ENCODE peak calls at places on chromosomes 13 and 19, in six cellular contexts. One of them, this sample, is unnamed.

GRCh38 chr19:55681131-55682087 is 6.4 kb downstream of the EPN1 start:
- DNase-seq in stimulated activated CD8-positive, alpha-beta memory T cell treated with anti-CD3 and anti-CD28 coated beads, Interleukin-15, amount 100 ng/mL, for 24 hours: no peak
- DNase-seq in AG10803: peak; percentile 15
- DNase-seq in transverse colon: no peak
- DNase-seq in HCEC 1CT: no peak
- DNase-seq in stimulated activated CD4-positive, alpha-beta T cell treated with anti-CD3 and anti-CD28 coated beads, Interleukin-4, amount 100 ng/mL, for 24 hours: no peak
- DNase-seq in this sample: no peak

GRCh38 chr13:113157929-113158747 is at the start of gene PROZ:
- DNase-seq in AG10803: no peak
- DNase-seq in transverse colon: no peak
- DNase-seq in HCEC 1CT: no peak
- DNase-seq in stimulated activated CD4-positive, alpha-beta T cell treated with anti-CD3 and anti-CD28 coated beads, Interleukin-4, amount 100 ng/mL, for 24 hours: no peak
- DNase-seq in stimulated activated CD8-positive, alpha-beta memory T cell treated with anti-CD3 and anti-CD28 coated beads, Interleukin-15, amount 100 ng/mL, for 24 hours: no peak
- DNase-seq in this sample: no peak

GRCh38 chr19:12872941-12873890 is 8.0 kb downstream of the DNASE2 start:
- DNase-seq in stimulated activated CD8-positive, alpha-beta memory T cell treated with anti-CD3 and anti-CD28 coated beads, Interleukin-15, amount 100 ng/mL, for 24 hours: no peak
- DNase-seq in stimulated activated CD4-positive, alpha-beta T cell treated with anti-CD3 and anti-CD28 coated beads, Interleukin-4, amount 100 ng/mL, for 24 hours: peak; percentile 50
- DNase-seq in AG10803: peak; percentile 30
- DNase-seq in HCEC 1CT: no peak
- DNase-seq in transverse colon: peak; percentile 66
- DNase-seq in this sample: no peak

GRCh38 chr19:53424968-53425597 is 6.7 kb upstream of the ZNF761 start:
- DNase-seq in transverse colon: peak; percentile 71
- DNase-seq in stimulated activated CD4-positive, alpha-beta T cell treated with anti-CD3 and anti-CD28 coated beads, Interleukin-4, amount 100 ng/mL, for 24 hours: peak; percentile 74
- DNase-seq in HCEC 1CT: peak; percentile 3
- DNase-seq in AG10803: peak; percentile 63
- DNase-seq in stimulated activated CD8-positive, alpha-beta memory T cell treated with anti-CD3 and anti-CD28 coated beads, Interleukin-15, amount 100 ng/mL, for 24 hours: peak; percentile 43
- DNase-seq in this sample: peak; percentile 82

GRCh38 chr19:14059093-14059480 is 2.8 kb downstream of the PALM3 start:
- DNase-seq in HCEC 1CT: no peak
- DNase-seq in transverse colon: peak; percentile 28
- DNase-seq in stimulated activated CD8-positive, alpha-beta memory T cell treated with anti-CD3 and anti-CD28 coated beads, Interleukin-15, amount 100 ng/mL, for 24 hours: peak; percentile 27
- DNase-seq in stimulated activated CD4-positive, alpha-beta T cell treated with anti-CD3 and anti-CD28 coated beads, Interleukin-4, amount 100 ng/mL, for 24 hours: peak; percentile 52
- DNase-seq in AG10803: no peak
- DNase-seq in this sample: no peak

GRCh38 chr19:54305141-54305540 is 7.8 kb downstream of the LILRA5 start:
- DNase-seq in stimulated activated CD8-positive, alpha-beta memory T cell treated with anti-CD3 and anti-CD28 coated beads, Interleukin-15, amount 100 ng/mL, for 24 hours: no peak
- DNase-seq in AG10803: no peak
- DNase-seq in transverse colon: no peak
- DNase-seq in HCEC 1CT: no peak
- DNase-seq in stimulated activated CD4-positive, alpha-beta T cell treated with anti-CD3 and anti-CD28 coated beads, Interleukin-4, amount 100 ng/mL, for 24 hours: no peak
- DNase-seq in this sample: no peak

GRCh38 chr13:50626031-50626643 is 217.4 kb downstream of the DLEU7 start:
- DNase-seq in stimulated activated CD8-positive, alpha-beta memory T cell treated with anti-CD3 and anti-CD28 coated beads, Interleukin-15, amount 100 ng/mL, for 24 hours: no peak
- DNase-seq in transverse colon: no peak
- DNase-seq in HCEC 1CT: no peak
- DNase-seq in stimulated activated CD4-positive, alpha-beta T cell treated with anti-CD3 and anti-CD28 coated beads, Interleukin-4, amount 100 ng/mL, for 24 hours: no peak
- DNase-seq in AG10803: peak; percentile 78
- DNase-seq in this sample: no peak

GRCh38 chr19:42386974-42387707 is 3.0 kb downstream of the CNFN start:
- DNase-seq in AG10803: peak; percentile 40
- DNase-seq in HCEC 1CT: peak; percentile 37
- DNase-seq in stimulated activated CD8-positive, alpha-beta memory T cell treated with anti-CD3 and anti-CD28 coated beads, Interleukin-15, amount 100 ng/mL, for 24 hours: peak; percentile 37
- DNase-seq in stimulated activated CD4-positive, alpha-beta T cell treated with anti-CD3 and anti-CD28 coated beads, Interleukin-4, amount 100 ng/mL, for 24 hours: peak; percentile 67
- DNase-seq in transverse colon: peak; percentile 86
- DNase-seq in this sample: peak; percentile 81

GRCh38 chr13:106393776-106394175 is 141.7 kb downstream of the EFNB2 start:
- DNase-seq in HCEC 1CT: peak; percentile 9
- DNase-seq in AG10803: no peak
- DNase-seq in transverse colon: no peak
- DNase-seq in stimulated activated CD4-positive, alpha-beta T cell treated with anti-CD3 and anti-CD28 coated beads, Interleukin-4, amount 100 ng/mL, for 24 hours: no peak
- DNase-seq in stimulated activated CD8-positive, alpha-beta memory T cell treated with anti-CD3 and anti-CD28 coated beads, Interleukin-15, amount 100 ng/mL, for 24 hours: no peak
- DNase-seq in this sample: no peak

GRCh38 chr19:37954421-37954874 is 47.4 kb downstream of the SIPA1L3 start:
- DNase-seq in transverse colon: peak; percentile 47
- DNase-seq in AG10803: no peak
- DNase-seq in stimulated activated CD4-positive, alpha-beta T cell treated with anti-CD3 and anti-CD28 coated beads, Interleukin-4, amount 100 ng/mL, for 24 hours: no peak
- DNase-seq in stimulated activated CD8-positive, alpha-beta memory T cell treated with anti-CD3 and anti-CD28 coated beads, Interleukin-15, amount 100 ng/mL, for 24 hours: no peak
- DNase-seq in HCEC 1CT: no peak
- DNase-seq in this sample: peak; percentile 25

GRCh38 chr13:41420146-41420545 is 37.2 kb upstream of the RGCC start:
- DNase-seq in transverse colon: no peak
- DNase-seq in stimulated activated CD4-positive, alpha-beta T cell treated with anti-CD3 and anti-CD28 coated beads, Interleukin-4, amount 100 ng/mL, for 24 hours: no peak
- DNase-seq in HCEC 1CT: no peak
- DNase-seq in AG10803: no peak
- DNase-seq in stimulated activated CD8-positive, alpha-beta memory T cell treated with anti-CD3 and anti-CD28 coated beads, Interleukin-15, amount 100 ng/mL, for 24 hours: no peak
- DNase-seq in this sample: no peak

GRCh38 chr13:67076378-67076777 is 153.8 kb downstream of the PCDH9 start:
- DNase-seq in stimulated activated CD8-positive, alpha-beta memory T cell treated with anti-CD3 and anti-CD28 coated beads, Interleukin-15, amount 100 ng/mL, for 24 hours: no peak
- DNase-seq in HCEC 1CT: no peak
- DNase-seq in AG10803: no peak
- DNase-seq in transverse colon: no peak
- DNase-seq in stimulated activated CD4-positive, alpha-beta T cell treated with anti-CD3 and anti-CD28 coated beads, Interleukin-4, amount 100 ng/mL, for 24 hours: no peak
- DNase-seq in this sample: no peak

GRCh38 chr19:16394681-16395375 is 70.2 kb downstream of the KLF2 start:
- DNase-seq in stimulated activated CD8-positive, alpha-beta memory T cell treated with anti-CD3 and anti-CD28 coated beads, Interleukin-15, amount 100 ng/mL, for 24 hours: no peak
- DNase-seq in AG10803: peak; percentile 26
- DNase-seq in stimulated activated CD4-positive, alpha-beta T cell treated with anti-CD3 and anti-CD28 coated beads, Interleukin-4, amount 100 ng/mL, for 24 hours: no peak
- DNase-seq in HCEC 1CT: no peak
- DNase-seq in transverse colon: no peak
- DNase-seq in this sample: no peak

GRCh38 chr19:14686411-14686810 is 3.4 kb upstream of the ZNF333 start:
- DNase-seq in HCEC 1CT: peak; percentile 25
- DNase-seq in stimulated activated CD8-positive, alpha-beta memory T cell treated with anti-CD3 and anti-CD28 coated beads, Interleukin-15, amount 100 ng/mL, for 24 hours: no peak
- DNase-seq in AG10803: peak; percentile 3
- DNase-seq in transverse colon: peak; percentile 17
- DNase-seq in stimulated activated CD4-positive, alpha-beta T cell treated with anti-CD3 and anti-CD28 coated beads, Interleukin-4, amount 100 ng/mL, for 24 hours: peak; percentile 33
- DNase-seq in this sample: no peak

GRCh38 chr13:29081036-29081435 is 260.9 kb downstream of the MTUS2 start:
- DNase-seq in transverse colon: no peak
- DNase-seq in AG10803: peak; percentile 1
- DNase-seq in HCEC 1CT: no peak
- DNase-seq in stimulated activated CD8-positive, alpha-beta memory T cell treated with anti-CD3 and anti-CD28 coated beads, Interleukin-15, amount 100 ng/mL, for 24 hours: no peak
- DNase-seq in stimulated activated CD4-positive, alpha-beta T cell treated with anti-CD3 and anti-CD28 coated beads, Interleukin-4, amount 100 ng/mL, for 24 hours: no peak
- DNase-seq in this sample: no peak

GRCh38 chr19:16476401-16476800 is 4.6 kb upstream of the EPS15L1 start:
- DNase-seq in stimulated activated CD8-positive, alpha-beta memory T cell treated with anti-CD3 and anti-CD28 coated beads, Interleukin-15, amount 100 ng/mL, for 24 hours: no peak
- DNase-seq in AG10803: no peak
- DNase-seq in HCEC 1CT: no peak
- DNase-seq in transverse colon: no peak
- DNase-seq in stimulated activated CD4-positive, alpha-beta T cell treated with anti-CD3 and anti-CD28 coated beads, Interleukin-4, amount 100 ng/mL, for 24 hours: no peak
- DNase-seq in this sample: no peak

GRCh38 chr13:50543767-50544166 is 299.7 kb downstream of the DLEU7 start:
- DNase-seq in AG10803: peak; percentile 77
- DNase-seq in stimulated activated CD4-positive, alpha-beta T cell treated with anti-CD3 and anti-CD28 coated beads, Interleukin-4, amount 100 ng/mL, for 24 hours: no peak
- DNase-seq in stimulated activated CD8-positive, alpha-beta memory T cell treated with anti-CD3 and anti-CD28 coated beads, Interleukin-15, amount 100 ng/mL, for 24 hours: no peak
- DNase-seq in transverse colon: no peak
- DNase-seq in HCEC 1CT: peak; percentile 14
- DNase-seq in this sample: no peak

GRCh38 chr19:42989851-42990250 is 36.4 kb downstream of the PSG11 start:
- DNase-seq in transverse colon: no peak
- DNase-seq in AG10803: no peak
- DNase-seq in stimulated activated CD8-positive, alpha-beta memory T cell treated with anti-CD3 and anti-CD28 coated beads, Interleukin-15, amount 100 ng/mL, for 24 hours: no peak
- DNase-seq in stimulated activated CD4-positive, alpha-beta T cell treated with anti-CD3 and anti-CD28 coated beads, Interleukin-4, amount 100 ng/mL, for 24 hours: no peak
- DNase-seq in HCEC 1CT: no peak
- DNase-seq in this sample: no peak

GRCh38 chr13:39496487-39496998 is 106.5 kb downstream of the LHFPL6 start:
- DNase-seq in stimulated activated CD8-positive, alpha-beta memory T cell treated with anti-CD3 and anti-CD28 coated beads, Interleukin-15, amount 100 ng/mL, for 24 hours: no peak
- DNase-seq in stimulated activated CD4-positive, alpha-beta T cell treated with anti-CD3 and anti-CD28 coated beads, Interleukin-4, amount 100 ng/mL, for 24 hours: no peak
- DNase-seq in AG10803: no peak
- DNase-seq in HCEC 1CT: no peak
- DNase-seq in transverse colon: no peak
- DNase-seq in this sample: no peak

GRCh38 chr13:19781526-19781925 is 1.2 kb downstream of the PSPC1 start:
- DNase-seq in transverse colon: no peak
- DNase-seq in HCEC 1CT: no peak
- DNase-seq in stimulated activated CD4-positive, alpha-beta T cell treated with anti-CD3 and anti-CD28 coated beads, Interleukin-4, amount 100 ng/mL, for 24 hours: no peak
- DNase-seq in AG10803: no peak
- DNase-seq in stimulated activated CD8-positive, alpha-beta memory T cell treated with anti-CD3 and anti-CD28 coated beads, Interleukin-15, amount 100 ng/mL, for 24 hours: no peak
- DNase-seq in this sample: no peak

GRCh38 chr13:110225007-110225406 is 82.0 kb downstream of the COL4A1 start:
- DNase-seq in stimulated activated CD8-positive, alpha-beta memory T cell treated with anti-CD3 and anti-CD28 coated beads, Interleukin-15, amount 100 ng/mL, for 24 hours: no peak
- DNase-seq in HCEC 1CT: no peak
- DNase-seq in stimulated activated CD4-positive, alpha-beta T cell treated with anti-CD3 and anti-CD28 coated beads, Interleukin-4, amount 100 ng/mL, for 24 hours: no peak
- DNase-seq in transverse colon: no peak
- DNase-seq in AG10803: no peak
- DNase-seq in this sample: no peak

GRCh38 chr13:43433691-43434121 is 353.1 kb downstream of the ENOX1 start:
- DNase-seq in HCEC 1CT: no peak
- DNase-seq in transverse colon: no peak
- DNase-seq in stimulated activated CD8-positive, alpha-beta memory T cell treated with anti-CD3 and anti-CD28 coated beads, Interleukin-15, amount 100 ng/mL, for 24 hours: no peak
- DNase-seq in AG10803: peak; percentile 36
- DNase-seq in stimulated activated CD4-positive, alpha-beta T cell treated with anti-CD3 and anti-CD28 coated beads, Interleukin-4, amount 100 ng/mL, for 24 hours: no peak
- DNase-seq in this sample: no peak

GRCh38 chr13:78700121-78700910 is 41.4 kb upstream of the OBI1 start:
- DNase-seq in AG10803: peak; percentile 5
- DNase-seq in transverse colon: no peak
- DNase-seq in HCEC 1CT: no peak
- DNase-seq in stimulated activated CD4-positive, alpha-beta T cell treated with anti-CD3 and anti-CD28 coated beads, Interleukin-4, amount 100 ng/mL, for 24 hours: no peak
- DNase-seq in stimulated activated CD8-positive, alpha-beta memory T cell treated with anti-CD3 and anti-CD28 coated beads, Interleukin-15, amount 100 ng/mL, for 24 hours: no peak
- DNase-seq in this sample: no peak

GRCh38 chr13:82698941-82699340 is 1183.3 kb downstream of the SLITRK1 start:
- DNase-seq in stimulated activated CD4-positive, alpha-beta T cell treated with anti-CD3 and anti-CD28 coated beads, Interleukin-4, amount 100 ng/mL, for 24 hours: no peak
- DNase-seq in transverse colon: no peak
- DNase-seq in AG10803: no peak
- DNase-seq in stimulated activated CD8-positive, alpha-beta memory T cell treated with anti-CD3 and anti-CD28 coated beads, Interleukin-15, amount 100 ng/mL, for 24 hours: no peak
- DNase-seq in HCEC 1CT: no peak
- DNase-seq in this sample: no peak

GRCh38 chr19:57096640-57097361 is 23.0 kb upstream of the USP29 start:
- DNase-seq in HCEC 1CT: peak; percentile 1
- DNase-seq in AG10803: no peak
- DNase-seq in stimulated activated CD4-positive, alpha-beta T cell treated with anti-CD3 and anti-CD28 coated beads, Interleukin-4, amount 100 ng/mL, for 24 hours: no peak
- DNase-seq in stimulated activated CD8-positive, alpha-beta memory T cell treated with anti-CD3 and anti-CD28 coated beads, Interleukin-15, amount 100 ng/mL, for 24 hours: no peak
- DNase-seq in transverse colon: no peak
- DNase-seq in this sample: no peak

GRCh38 chr13:67048084-67048792 is 181.9 kb downstream of the PCDH9 start:
- DNase-seq in transverse colon: no peak
- DNase-seq in stimulated activated CD8-positive, alpha-beta memory T cell treated with anti-CD3 and anti-CD28 coated beads, Interleukin-15, amount 100 ng/mL, for 24 hours: no peak
- DNase-seq in stimulated activated CD4-positive, alpha-beta T cell treated with anti-CD3 and anti-CD28 coated beads, Interleukin-4, amount 100 ng/mL, for 24 hours: no peak
- DNase-seq in HCEC 1CT: peak; percentile 30
- DNase-seq in AG10803: peak; percentile 8
- DNase-seq in this sample: no peak

GRCh38 chr19:4748185-4748584 is 24.5 kb upstream of the DPP9 start:
- DNase-seq in AG10803: no peak
- DNase-seq in stimulated activated CD4-positive, alpha-beta T cell treated with anti-CD3 and anti-CD28 coated beads, Interleukin-4, amount 100 ng/mL, for 24 hours: no peak
- DNase-seq in HCEC 1CT: no peak
- DNase-seq in transverse colon: no peak
- DNase-seq in stimulated activated CD8-positive, alpha-beta memory T cell treated with anti-CD3 and anti-CD28 coated beads, Interleukin-15, amount 100 ng/mL, for 24 hours: no peak
- DNase-seq in this sample: no peak

GRCh38 chr19:33373701-33374405 is at the start of gene CEBPG:
- DNase-seq in stimulated activated CD4-positive, alpha-beta T cell treated with anti-CD3 and anti-CD28 coated beads, Interleukin-4, amount 100 ng/mL, for 24 hours: peak; percentile 66
- DNase-seq in stimulated activated CD8-positive, alpha-beta memory T cell treated with anti-CD3 and anti-CD28 coated beads, Interleukin-15, amount 100 ng/mL, for 24 hours: no peak
- DNase-seq in HCEC 1CT: peak; percentile 39
- DNase-seq in AG10803: peak; percentile 77
- DNase-seq in transverse colon: peak; percentile 68
- DNase-seq in this sample: peak; percentile 67

GRCh38 chr19:52533901-52534300 is 6.4 kb downstream of the ZNF808 start:
- DNase-seq in stimulated activated CD8-positive, alpha-beta memory T cell treated with anti-CD3 and anti-CD28 coated beads, Interleukin-15, amount 100 ng/mL, for 24 hours: no peak
- DNase-seq in HCEC 1CT: no peak
- DNase-seq in AG10803: no peak
- DNase-seq in transverse colon: no peak
- DNase-seq in stimulated activated CD4-positive, alpha-beta T cell treated with anti-CD3 and anti-CD28 coated beads, Interleukin-4, amount 100 ng/mL, for 24 hours: no peak
- DNase-seq in this sample: no peak

GRCh38 chr19:41987141-41987860 is 6.7 kb downstream of the ATP1A3 start:
- DNase-seq in stimulated activated CD4-positive, alpha-beta T cell treated with anti-CD3 and anti-CD28 coated beads, Interleukin-4, amount 100 ng/mL, for 24 hours: no peak
- DNase-seq in stimulated activated CD8-positive, alpha-beta memory T cell treated with anti-CD3 and anti-CD28 coated beads, Interleukin-15, amount 100 ng/mL, for 24 hours: no peak
- DNase-seq in AG10803: no peak
- DNase-seq in transverse colon: no peak
- DNase-seq in HCEC 1CT: no peak
- DNase-seq in this sample: no peak

This sample was measured in retina.